ENCODE peak calls at places on chromosomes 2 and 18, in four cellular contexts. One of them, this sample, is unnamed.

GRCh38 chr2:73992036-73992435 is 7.3 kb downstream of the TET3 start:
- DNase-seq in cardiac muscle cell: no peak
- DNase-seq in upper lobe of right lung: no peak
- DNase-seq in H7: no peak
- DNase-seq in this sample: no peak

GRCh38 chr18:29488617-29489016 is 1311.7 kb upstream of the CDH2 start:
- DNase-seq in cardiac muscle cell: no peak
- DNase-seq in upper lobe of right lung: no peak
- DNase-seq in H7: no peak
- DNase-seq in this sample: no peak

GRCh38 chr2:130864830-130865229 is 28.1 kb downstream of the ARHGEF4 start:
- DNase-seq in H7: no peak
- DNase-seq in cardiac muscle cell: no peak
- DNase-seq in upper lobe of right lung: peak
- DNase-seq in this sample: peak

GRCh38 chr18:47413327-47413726 is 161.9 kb upstream of the SKOR2 start:
- DNase-seq in upper lobe of right lung: no peak
- DNase-seq in H7: no peak
- DNase-seq in cardiac muscle cell: no peak
- DNase-seq in this sample: no peak

GRCh38 chr2:85119900-85120299 is 13.3 kb upstream of the TCF7L1 start:
- DNase-seq in upper lobe of right lung: no peak
- DNase-seq in H7: peak
- DNase-seq in cardiac muscle cell: no peak
- DNase-seq in this sample: no peak

GRCh38 chr2:184677171-184677570 is 78.8 kb downstream of the ZNF804A start:
- DNase-seq in upper lobe of right lung: no peak
- DNase-seq in H7: no peak
- DNase-seq in cardiac muscle cell: no peak
- DNase-seq in this sample: no peak

GRCh38 chr2:218329826-218330651 is 26.6 kb upstream of the CATIP start:
- DNase-seq in upper lobe of right lung: peak
- DNase-seq in H7: no peak
- DNase-seq in cardiac muscle cell: no peak
- DNase-seq in this sample: no peak

GRCh38 chr2:234679766-234680687 is 183.1 kb upstream of the ARL4C start:
- DNase-seq in upper lobe of right lung: no peak
- DNase-seq in cardiac muscle cell: no peak
- DNase-seq in H7: no peak
- DNase-seq in this sample: no peak

GRCh38 chr2:30148850-30149249 is 2.0 kb downstream of the YPEL5 start:
- DNase-seq in H7: peak
- DNase-seq in cardiac muscle cell: no peak
- DNase-seq in upper lobe of right lung: no peak
- DNase-seq in this sample: no peak

GRCh38 chr2:146982393-146982846 is 862.4 kb upstream of the ACVR2A start:
- DNase-seq in cardiac muscle cell: no peak
- DNase-seq in H7: no peak
- DNase-seq in upper lobe of right lung: no peak
- DNase-seq in this sample: no peak

GRCh38 chr2:173397539-173397938 is 42.9 kb downstream of the CDCA7 start:
- DNase-seq in upper lobe of right lung: no peak
- DNase-seq in cardiac muscle cell: no peak
- DNase-seq in H7: no peak
- DNase-seq in this sample: no peak

DNA sequence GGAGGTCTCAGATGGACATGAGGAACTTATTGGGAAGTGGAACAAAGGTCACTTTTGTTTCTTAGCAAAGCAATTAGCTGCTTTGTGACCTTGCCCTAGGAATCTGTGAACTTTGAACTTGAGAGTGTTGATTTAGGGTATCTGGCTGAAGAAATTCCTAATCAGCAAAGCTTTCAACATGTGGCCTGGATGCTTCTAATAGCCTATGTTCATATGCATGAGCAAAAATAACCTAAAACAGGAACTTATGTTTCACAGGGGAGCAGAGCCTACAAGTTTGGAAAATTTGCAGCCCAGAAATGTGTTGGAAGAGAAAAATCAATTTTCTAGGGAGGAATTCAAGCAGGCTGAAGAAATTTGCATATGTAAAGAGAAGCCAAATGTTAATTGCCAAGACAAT is 405.8 kb upstream of the SALL3 start:
- DNase-seq in cardiac muscle cell: no peak
- DNase-seq in H7: no peak
- DNase-seq in upper lobe of right lung: no peak
- DNase-seq in this sample: no peak
- H3K4me3 ChIP-seq in cardiac muscle cell: no peak
- H3K4me3 ChIP-seq in H7: no peak
- H3K4me3 ChIP-seq in upper lobe of right lung: no peak
- H3K4me3 ChIP-seq in this sample: no peak

GRCh38 chr18:58516514-58517285 is 112.2 kb downstream of the ALPK2 start:
- DNase-seq in upper lobe of right lung: no peak
- DNase-seq in H7: no peak
- DNase-seq in cardiac muscle cell: no peak
- DNase-seq in this sample: no peak

GRCh38 chr18:58522157-58522556 is 106.7 kb downstream of the ALPK2 start:
- DNase-seq in cardiac muscle cell: no peak
- DNase-seq in H7: no peak
- DNase-seq in upper lobe of right lung: no peak
- DNase-seq in this sample: no peak

GRCh38 chr18:58525517-58525916 is 103.4 kb downstream of the ALPK2 start:
- DNase-seq in upper lobe of right lung: no peak
- DNase-seq in H7: no peak
- DNase-seq in cardiac muscle cell: no peak
- DNase-seq in this sample: no peak

GRCh38 chr18:58525928-58526424 is 102.9 kb downstream of the ALPK2 start:
- DNase-seq in H7: no peak
- DNase-seq in cardiac muscle cell: no peak
- DNase-seq in upper lobe of right lung: no peak
- DNase-seq in this sample: no peak

GRCh38 chr18:58520964-58521363 is 107.9 kb downstream of the ALPK2 start:
- DNase-seq in cardiac muscle cell: no peak
- DNase-seq in H7: no peak
- DNase-seq in upper lobe of right lung: no peak
- DNase-seq in this sample: no peak
- H3K4me3 ChIP-seq in cardiac muscle cell: no peak
- H3K4me3 ChIP-seq in H7: no peak
- H3K4me3 ChIP-seq in upper lobe of right lung: no peak
- H3K4me3 ChIP-seq in this sample: no peak

DNA sequence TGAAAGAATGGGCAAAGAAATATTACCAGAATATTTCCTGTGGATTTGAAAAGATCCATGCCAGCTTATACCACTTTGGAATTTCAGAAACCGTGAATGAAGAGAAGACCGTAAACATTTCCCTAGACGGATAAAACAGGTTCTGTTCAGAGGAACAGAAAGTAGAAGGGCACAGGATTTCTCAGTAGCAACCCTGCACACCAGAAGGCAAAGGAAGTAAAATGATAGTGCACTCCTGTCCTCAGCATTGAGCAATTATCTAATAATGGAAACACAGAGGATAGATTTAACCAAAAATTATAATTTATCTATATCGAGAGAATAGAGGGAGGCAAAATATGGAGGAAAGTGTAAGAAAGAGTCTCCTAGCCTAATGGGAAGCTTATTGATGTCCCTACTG is 87.0 kb upstream of the ITGA6 start:
- DNase-seq in upper lobe of right lung: no peak
- DNase-seq in cardiac muscle cell: no peak
- DNase-seq in H7: no peak
- DNase-seq in this sample: no peak
- H3K4me3 ChIP-seq in upper lobe of right lung: peak
- H3K4me3 ChIP-seq in cardiac muscle cell: no peak
- H3K4me3 ChIP-seq in H7: no peak
- H3K4me3 ChIP-seq in this sample: no peak

GRCh38 chr2:38202713-38203454 is 126.9 kb upstream of the CYP1B1 start:
- DNase-seq in cardiac muscle cell: no peak
- DNase-seq in H7: no peak
- DNase-seq in upper lobe of right lung: no peak
- DNase-seq in this sample: no peak
- H3K4me3 ChIP-seq in cardiac muscle cell: no peak
- H3K4me3 ChIP-seq in H7: no peak
- H3K4me3 ChIP-seq in upper lobe of right lung: no peak
- H3K4me3 ChIP-seq in this sample: no peak

GRCh38 chr2:241064802-241065354 is 37.2 kb downstream of the MTERF4 start:
- DNase-seq in cardiac muscle cell: no peak
- DNase-seq in upper lobe of right lung: no peak
- DNase-seq in H7: no peak
- DNase-seq in this sample: no peak

GRCh38 chr2:241063093-241063551 is 39.0 kb downstream of the MTERF4 start:
- DNase-seq in upper lobe of right lung: peak
- DNase-seq in cardiac muscle cell: no peak
- DNase-seq in H7: peak
- DNase-seq in this sample: no peak

GRCh38 chr2:241062342-241063092 is 39.6 kb downstream of the MTERF4 start:
- DNase-seq in upper lobe of right lung: peak
- DNase-seq in cardiac muscle cell: no peak
- DNase-seq in H7: peak
- DNase-seq in this sample: no peak

GRCh38 chr2:241064008-241064801 is 37.9 kb downstream of the MTERF4 start:
- DNase-seq in upper lobe of right lung: peak
- DNase-seq in H7: peak
- DNase-seq in cardiac muscle cell: no peak
- DNase-seq in this sample: no peak

GRCh38 chr2:241063587-241063986 is 38.5 kb downstream of the MTERF4 start:
- DNase-seq in cardiac muscle cell: no peak
- DNase-seq in H7: no peak
- DNase-seq in upper lobe of right lung: peak
- DNase-seq in this sample: no peak
- H3K4me3 ChIP-seq in cardiac muscle cell: no peak
- H3K4me3 ChIP-seq in H7: no peak
- H3K4me3 ChIP-seq in upper lobe of right lung: no peak
- H3K4me3 ChIP-seq in this sample: peak

GRCh38 chr2:238290715-238291549 is 2.5 kb upstream of the PER2 start:
- DNase-seq in H7: no peak
- DNase-seq in cardiac muscle cell: no peak
- DNase-seq in upper lobe of right lung: no peak
- DNase-seq in this sample: no peak

GRCh38 chr2:238288650-238289573 is 502 bp upstream of the PER2 start:
- DNase-seq in cardiac muscle cell: peak
- DNase-seq in upper lobe of right lung: peak
- DNase-seq in H7: peak
- DNase-seq in this sample: peak

GRCh38 chr2:238289574-238289973 is 1.2 kb upstream of the PER2 start:
- DNase-seq in H7: no peak
- DNase-seq in upper lobe of right lung: no peak
- DNase-seq in cardiac muscle cell: no peak
- DNase-seq in this sample: no peak

GRCh38 chr2:238291550-238292281 is 3.3 kb upstream of the PER2 start:
- DNase-seq in H7: no peak
- DNase-seq in upper lobe of right lung: no peak
- DNase-seq in cardiac muscle cell: no peak
- DNase-seq in this sample: no peak

DNA sequence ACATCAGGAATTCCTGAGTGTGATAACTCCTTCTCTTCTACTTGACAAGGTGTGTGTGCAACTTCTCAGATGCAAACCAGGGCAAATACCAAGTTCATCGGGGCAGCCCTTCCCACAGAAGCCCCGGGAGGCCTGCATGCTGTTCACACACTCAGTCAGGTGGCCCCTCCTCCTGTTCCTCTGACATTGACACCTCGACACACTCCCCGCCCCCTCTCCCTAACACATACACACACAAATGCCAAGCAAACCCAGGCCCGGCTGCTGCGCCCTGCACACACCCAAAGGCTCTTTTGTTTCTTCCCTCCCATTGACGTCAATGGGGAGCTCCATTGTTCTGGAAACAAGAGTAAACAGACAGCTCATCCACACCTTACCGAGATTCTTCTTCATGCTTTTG is 1.7 kb upstream of the PER2 start:
- DNase-seq in upper lobe of right lung: no peak
- DNase-seq in cardiac muscle cell: peak
- DNase-seq in H7: peak
- DNase-seq in this sample: no peak
- H3K4me3 ChIP-seq in upper lobe of right lung: peak
- H3K4me3 ChIP-seq in cardiac muscle cell: no peak
- H3K4me3 ChIP-seq in H7: no peak
- H3K4me3 ChIP-seq in this sample: no peak

DNA sequence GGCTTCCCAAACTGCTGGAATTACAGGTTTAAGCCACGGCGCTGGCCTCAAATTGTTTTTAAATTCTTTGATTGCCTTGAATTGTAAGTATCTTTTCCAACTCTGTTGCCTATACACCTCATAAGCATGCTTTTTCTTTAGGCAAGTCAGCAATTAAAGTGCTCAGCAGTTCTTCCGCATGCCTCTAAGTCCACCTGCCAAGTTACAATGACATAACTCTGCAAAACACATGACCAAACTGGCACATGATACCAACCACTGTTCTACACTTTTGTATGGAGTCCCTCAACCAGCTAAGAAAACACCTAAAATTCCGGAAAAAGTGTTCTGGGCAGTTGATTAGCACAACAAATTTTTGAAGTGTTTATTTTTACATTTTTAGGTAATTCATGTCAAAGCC is 5.1 kb downstream of the TXNL4A start:
- DNase-seq in cardiac muscle cell: no peak
- DNase-seq in upper lobe of right lung: no peak
- DNase-seq in H7: no peak
- DNase-seq in this sample: no peak
- H3K4me3 ChIP-seq in cardiac muscle cell: no peak
- H3K4me3 ChIP-seq in upper lobe of right lung: no peak
- H3K4me3 ChIP-seq in H7: no peak
- H3K4me3 ChIP-seq in this sample: no peak